ENCODE peak calls at places on chromosomes 11 and 22, in five cellular contexts. Y, Z, R, H and B are unnamed samples.

GRCh38 chr11:31809857-31810778 is 1.0 kb downstream of the PAX6 start:
- DNase-seq in Y (no peak), Z (no peak), R (peak), H (no peak), B (no peak)

GRCh38 chr11:135036488-135037297 is 624.7 kb upstream of the B3GAT1 start:
- DNase-seq in Y (no peak), Z (no peak), R (no peak), H (no peak), B (no peak)

GRCh38 chr11:11155962-11156815 is 196.9 kb downstream of the CSNK2A3 start:
- DNase-seq in Y (peak), Z (no peak), R (peak), H (no peak), B (no peak)

GRCh38 chr11:83545494-83545893 is 259.3 kb upstream of the CCDC90B start:
- DNase-seq in Y (no peak), Z (no peak), R (no peak), H (no peak), B (no peak)

GRCh38 chr11:77144854-77145428 is 16.9 kb downstream of the MYO7A start:
- DNase-seq in Y (no peak), Z (no peak), R (no peak), H (no peak), B (no peak)

GRCh38 chr22:47593291-47593690 is 830.8 kb downstream of the TBC1D22A start:
- DNase-seq in Y (no peak), Z (no peak), R (no peak), H (no peak), B (no peak)

GRCh38 chr11:36363361-36364272 is 67.5 kb downstream of the PRR5L start:
- DNase-seq in Y (no peak), Z (no peak), R (peak), H (no peak), B (no peak)

GRCh38 chr11:128685383-128686044 is 8.4 kb upstream of the FLI1 start:
- DNase-seq in Y (no peak), Z (no peak), R (no peak), H (no peak), B (no peak)

GRCh38 chr11:69559181-69559580 is 77.7 kb downstream of the LINC01488 start:
- DNase-seq in Y (no peak), Z (no peak), R (no peak), H (no peak), B (no peak)

GRCh38 chr22:40385041-40385782 is 14.8 kb downstream of the SGSM3 start:
- DNase-seq in Y (no peak), Z (no peak), R (no peak), H (no peak), B (no peak)

GRCh38 chr22:46049726-46050450 is 72.9 kb upstream of the WNT7B start:
- DNase-seq in Y (no peak), Z (no peak), R (no peak), H (peak), B (peak)

GRCh38 chr11:39412117-39412516 is 2047.3 kb downstream of the LRRC4C start:
- DNase-seq in Y (no peak), Z (no peak), R (no peak), H (no peak), B (no peak)

GRCh38 chr11:103397369-103397768 is 288.1 kb downstream of the DYNC2H1 start:
- DNase-seq in Y (no peak), Z (no peak), R (no peak), H (no peak), B (no peak)

GRCh38 chr11:129731316-129731715 is 84.3 kb upstream of the TMEM45B start:
- DNase-seq in Y (no peak), Z (no peak), R (no peak), H (no peak), B (no peak)

GRCh38 chr22:44357962-44358553 is 45.3 kb upstream of the SHISAL1 start:
- DNase-seq in Y (no peak), Z (no peak), R (no peak), H (no peak), B (peak)

GRCh38 chr11:38687008-38687407 is 2089.0 kb upstream of the RAG2 start:
- DNase-seq in Y (no peak), Z (no peak), R (no peak), H (no peak), B (no peak)

GRCh38 chr22:42990131-42990838 is 24.7 kb downstream of the PACSIN2 start:
- DNase-seq in Y (no peak), Z (no peak), R (no peak), H (peak), B (no peak)

GRCh38 chr11:94504689-94505293 is 7.5 kb upstream of the C11orf97 start:
- DNase-seq in Y (no peak), Z (no peak), R (peak), H (no peak), B (no peak)

GRCh38 chr11:48034926-48035876 is 54.8 kb downstream of the PTPRJ start:
- DNase-seq in Y (no peak), Z (no peak), R (no peak), H (peak), B (peak)

GRCh38 chr11:113091578-113091844 is 130.3 kb downstream of the NCAM1 start:
- DNase-seq in Y (no peak), Z (no peak), R (no peak), H (no peak), B (no peak)

GRCh38 chr11:112583246-112583893 is 322.7 kb upstream of the PLET1 start:
- DNase-seq in Y (no peak), Z (no peak), R (no peak), H (no peak), B (no peak)

GRCh38 chr11:70031631-70032469 is 46.3 kb upstream of the ANO1 start:
- DNase-seq in Y (no peak), Z (no peak), R (no peak), H (no peak), B (no peak)

GRCh38 chr11:104443387-104443786 is 279.4 kb upstream of the PDGFD start:
- DNase-seq in Y (no peak), Z (no peak), R (no peak), H (no peak), B (no peak)

GRCh38 chr22:23215294-23216204 is 35.2 kb downstream of the BCR start:
- DNase-seq in Y (no peak), Z (no peak), R (no peak), H (no peak), B (no peak)

GRCh38 chr22:46774456-46775363 is 12.3 kb downstream of the TBC1D22A start:
- DNase-seq in Y (peak), Z (no peak), R (no peak), H (no peak), B (no peak)

GRCh38 chr11:71339178-71339881 is 87.0 kb upstream of the SHANK2 start:
- DNase-seq in Y (no peak), Z (no peak), R (no peak), H (peak), B (no peak)

GRCh38 chr11:64643258-64643881 is 52.4 kb downstream of the SLC22A12 start:
- DNase-seq in Y (no peak), Z (no peak), R (peak), H (no peak), B (peak)

GRCh38 chr11:122746050-122746478 is 90.5 kb downstream of the UBASH3B start:
- DNase-seq in Y (peak), Z (no peak), R (no peak), H (no peak), B (no peak)

GRCh38 chr22:29300807-29301601 is 5.4 kb upstream of the GAS2L1 start:
- DNase-seq in Y (no peak), Z (no peak), R (no peak), H (no peak), B (no peak)

GRCh38 chr11:69447786-69448185 is 33.7 kb upstream of the LINC01488 start:
- DNase-seq in Y (no peak), Z (no peak), R (no peak), H (peak), B (no peak)

GRCh38 chr11:123653997-123654565 is 343 bp downstream of the SCN3B start:
- DNase-seq in Y (peak), Z (no peak), R (peak), H (no peak), B (no peak)

GRCh38 chr11:70140859-70141489 is 62.1 kb upstream of the FADD start:
- DNase-seq in Y (no peak), Z (no peak), R (no peak), H (no peak), B (no peak)

GRCh38 chr11:92841719-92842118 is 127.7 kb upstream of the MTNR1B start:
- DNase-seq in Y (no peak), Z (no peak), R (no peak), H (no peak), B (no peak)

GRCh38 chr22:38129021-38129420 is 18.5 kb upstream of the BAIAP2L2 start:
- DNase-seq in Y (no peak), Z (no peak), R (no peak), H (no peak), B (no peak)

GRCh38 chr22:17924076-17924475 is 100.3 kb downstream of the MICAL3 start:
- DNase-seq in Y (no peak), Z (no peak), R (no peak), H (no peak), B (no peak)